ENCODE peak calls at places on chromosome 12, in five cellular contexts. X is NCI-H1092 treated with DMSO at 0.1 percent for 48 hours, J is left colon, G is fibroblast of the aortic adventitia, S is tibial artery. I is an unnamed sample.

GRCh38 chr12:43462080-43462479 is 89.9 kb downstream of the ADAMTS20 start:
- DNase-seq in G (no peak), J (no peak), X (no peak), S (no peak), I (no peak)

GRCh38 chr12:62793256-62794217 is 141.4 kb downstream of the PPM1H start:
- DNase-seq in X (peak; percentile 62), G (peak; percentile 98), J (peak; percentile 88), S (peak; percentile 91), I (peak; percentile 86)

GRCh38 chr12:113396200-113396599 is 7.5 kb downstream of the SDS start:
- DNase-seq in S (no peak), G (no peak), J (no peak), X (no peak), I (no peak)

GRCh38 chr12:117035287-117035686 is 63.9 kb downstream of the TESC start:
- DNase-seq in J (no peak), X (no peak), S (no peak), G (no peak), I (peak; percentile 55)

GRCh38 chr12:122028601-122029560 is 7.2 kb downstream of the BCL7A start:
- DNase-seq in G (no peak), J (no peak), S (no peak), X (peak; percentile 40), I (peak; percentile 86)

GRCh38 chr12:70353780-70354640 is 12.1 kb upstream of the KCNMB4 start:
- DNase-seq in G (no peak), J (no peak), X (no peak), S (no peak), I (peak; percentile 85)

GRCh38 chr12:27667540-27667939 is 28.7 kb upstream of the REP15 start:
- DNase-seq in S (peak; percentile 61), J (no peak), G (peak; percentile 86), X (no peak), I (no peak)

GRCh38 chr12:74889563-74890236 is 319.9 kb downstream of the KCNC2 start:
- DNase-seq in S (no peak), G (peak; percentile 56), J (no peak), X (no peak), I (no peak)

GRCh38 chr12:108438687-108439086 is 76.4 kb upstream of the FICD start:
- DNase-seq in G (no peak), J (no peak), S (no peak), X (no peak), I (no peak)

GRCh38 chr12:112182499-112182898 is 57.1 kb downstream of the TRAFD1 start:
- DNase-seq in G (no peak), J (no peak), X (peak; percentile 54), S (no peak), I (no peak)